ENCODE peak calls at places on chromosomes 1 and 21, in four cellular contexts. L is astrocyte of the spinal cord, R is body of pancreas, N is HFF-Myc. P is an unnamed sample.

GRCh38 chr1:241591317-241591716 is 48.9 kb downstream of the CHML start:
- DNase-seq in N (no peak), L (peak), R (no peak), P (no peak)

GRCh38 chr1:6205849-6206845 is at the start of gene RNF207:
- DNase-seq in N (no peak), L (peak), R (peak), P (no peak)

GRCh38 chr1:193104496-193104905 is 713 bp downstream of the GLRX2 start:
- DNase-seq in R (peak), N (peak), L (no peak), P (peak)

GRCh38 chr1:12527564-12527963 is 90.4 kb downstream of the DHRS3 start:
- DNase-seq in N (no peak), R (peak), L (no peak), P (no peak)

GRCh38 chr1:9201421-9202239 is 32.9 kb upstream of the H6PD start:
- DNase-seq in N (no peak), L (peak), R (peak), P (no peak)

GRCh38 chr1:226082587-226082917 is 20.0 kb downstream of the H3-3A start:
- DNase-seq in N (no peak), L (no peak), R (no peak), P (no peak)

GRCh38 chr1:78176448-78176847 is 130.7 kb downstream of the GIPC2 start:
- DNase-seq in R (peak), N (peak), L (peak), P (no peak)

GRCh38 chr1:58741689-58742553 is 41.9 kb downstream of the JUN start:
- DNase-seq in L (no peak), R (no peak), N (no peak), P (no peak)

GRCh38 chr1:67367370-67368345 is 60.0 kb downstream of the IL12RB2 start:
- DNase-seq in R (peak), N (peak), L (peak), P (no peak)

GRCh38 chr1:41152622-41153044 is 89.5 kb downstream of the SCMH1 start:
- DNase-seq in L (peak), N (no peak), R (peak), P (no peak)

GRCh38 chr1:210600421-210601195 is 271.9 kb downstream of the HHAT start:
- DNase-seq in N (no peak), R (no peak), L (peak), P (no peak)

GRCh38 chr1:34982820-34983376 is 2.2 kb downstream of the TMEM35B start:
- DNase-seq in N (no peak), L (no peak), R (no peak), P (no peak)

GRCh38 chr1:150020711-150021110 is 10.2 kb upstream of the OTUD7B start:
- DNase-seq in R (no peak), N (no peak), L (no peak), P (no peak)

GRCh38 chr1:162003825-162004205 is 19.9 kb downstream of the OLFML2B start:
- DNase-seq in R (peak), L (peak), N (peak), P (no peak)

GRCh38 chr1:89516055-89516454 is 8.6 kb upstream of the LRRC8B start:
- DNase-seq in N (peak), L (peak), R (no peak), P (no peak)

GRCh38 chr21:32653326-32653901 is 41.2 kb upstream of the CFAP298 start:
- DNase-seq in L (peak), N (no peak), R (peak), P (no peak)

GRCh38 chr1:71753746-71754145 is 528.6 kb downstream of the NEGR1 start:
- DNase-seq in N (no peak), L (no peak), R (no peak), P (no peak)

GRCh38 chr1:44842763-44843655 is at the start of gene PTCH2:
- DNase-seq in L (peak), R (peak), N (peak), P (peak)

GRCh38 chr1:4178501-4178900 is 278.4 kb upstream of the C1orf174 start:
- DNase-seq in R (no peak), N (no peak), L (no peak), P (peak)

GRCh38 chr1:228038387-228039005 is 31.7 kb downstream of the WNT3A start:
- DNase-seq in N (no peak), R (no peak), L (no peak), P (peak)

GRCh38 chr1:78275906-78276690 is 214.7 kb upstream of the PTGFR start:
- DNase-seq in R (no peak), L (peak), N (no peak), P (no peak)

DNA sequence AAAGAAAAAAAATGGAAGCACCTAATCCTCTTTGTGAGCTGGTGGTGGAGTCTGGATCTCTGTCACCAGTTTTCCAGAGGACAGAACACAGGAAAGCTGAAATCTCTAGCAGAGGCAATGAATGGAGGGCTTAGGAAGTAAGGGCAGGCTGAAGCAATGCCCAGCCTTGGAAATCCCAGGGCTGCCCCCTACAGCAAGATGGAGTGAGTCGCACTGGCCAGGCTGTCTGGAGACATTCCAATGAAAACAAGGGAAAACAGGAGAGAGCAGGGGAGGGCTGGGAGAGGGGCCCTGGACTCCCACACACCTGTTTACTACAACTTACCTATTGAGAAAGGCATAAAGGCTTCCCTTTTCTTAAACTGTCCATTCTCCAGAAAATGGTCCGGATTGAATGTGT is 25.9 kb downstream of the CYP2J2 start:
- DNase-seq in N (no peak), L (no peak), R (no peak), P (no peak)
- TF ChIP-seq CTCF in N (no peak), L (no peak), R (no peak), P (no peak)

DNA sequence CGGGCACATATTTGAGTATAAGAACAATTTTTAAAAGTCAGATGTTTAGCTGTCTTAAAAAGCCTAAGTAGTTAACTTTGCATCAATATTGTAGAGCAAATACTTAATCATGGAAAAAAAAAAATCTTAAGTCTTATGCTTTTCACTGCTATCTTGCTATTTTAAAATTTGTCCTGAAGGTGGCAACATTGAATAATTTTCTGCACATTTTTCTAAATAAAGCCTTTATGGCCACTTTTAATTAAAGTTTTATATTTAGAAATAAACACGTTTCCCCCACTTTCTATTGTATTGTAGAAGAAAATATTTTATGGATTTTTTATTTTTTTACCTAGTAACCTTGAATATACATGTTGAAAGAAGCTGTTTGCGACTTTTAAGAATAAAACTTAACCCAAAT is 198.8 kb downstream of the AMY1C start:
- DNase-seq in L (no peak), N (no peak), R (no peak), P (no peak)
- TF ChIP-seq CTCF in L (no peak), N (no peak), R (peak), P (peak)

GRCh38 chr21:41932576-41933258 is 21.1 kb downstream of the C2CD2 start:
- DNase-seq in N (no peak), L (no peak), R (no peak), P (no peak)
- TF ChIP-seq CTCF in N (no peak), L (no peak), R (no peak), P (no peak)

GRCh38 chr1:155304558-155305063 is 3.4 kb upstream of the PKLR start:
- DNase-seq in L (no peak), R (no peak), N (no peak), P (no peak)

GRCh38 chr1:155305881-155306391 is 2.7 kb upstream of the FDPS start:
- DNase-seq in L (no peak), R (peak), N (no peak), P (no peak)

GRCh38 chr1:155309423-155310021 is 856 bp downstream of the FDPS start:
- DNase-seq in N (no peak), R (peak), L (peak), P (no peak)

GRCh38 chr1:155308493-155309422 is at the start of gene FDPS:
- DNase-seq in L (peak), N (peak), R (peak), P (peak)

DNA sequence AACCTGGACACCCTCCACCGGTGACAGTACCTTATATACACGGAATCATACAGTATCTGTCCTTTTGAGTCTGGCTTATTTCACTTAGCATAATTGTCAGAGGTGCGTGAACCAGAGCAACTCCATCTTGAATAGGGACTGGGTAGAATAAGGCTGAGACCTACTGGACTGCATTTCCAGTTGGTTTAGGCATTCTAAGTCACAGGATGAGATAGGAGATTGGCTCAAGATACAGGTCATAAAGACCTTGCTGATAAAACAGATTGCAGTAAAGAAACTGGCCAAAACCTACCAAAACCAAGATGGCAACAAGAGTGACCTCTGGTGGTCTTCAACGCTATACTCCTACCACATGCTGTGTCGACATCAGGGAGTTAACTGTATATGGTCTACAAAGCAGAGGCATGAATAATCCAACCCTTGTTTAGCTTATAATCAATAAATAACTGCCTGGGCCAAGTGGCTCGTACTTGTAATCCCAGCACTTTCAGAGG is 1.4 kb upstream of the FDPS start:
- DNase-seq in L (peak), R (peak), N (no peak), P (no peak)
- TF ChIP-seq CTCF in L (peak), R (peak), N (peak), P (peak)

DNA sequence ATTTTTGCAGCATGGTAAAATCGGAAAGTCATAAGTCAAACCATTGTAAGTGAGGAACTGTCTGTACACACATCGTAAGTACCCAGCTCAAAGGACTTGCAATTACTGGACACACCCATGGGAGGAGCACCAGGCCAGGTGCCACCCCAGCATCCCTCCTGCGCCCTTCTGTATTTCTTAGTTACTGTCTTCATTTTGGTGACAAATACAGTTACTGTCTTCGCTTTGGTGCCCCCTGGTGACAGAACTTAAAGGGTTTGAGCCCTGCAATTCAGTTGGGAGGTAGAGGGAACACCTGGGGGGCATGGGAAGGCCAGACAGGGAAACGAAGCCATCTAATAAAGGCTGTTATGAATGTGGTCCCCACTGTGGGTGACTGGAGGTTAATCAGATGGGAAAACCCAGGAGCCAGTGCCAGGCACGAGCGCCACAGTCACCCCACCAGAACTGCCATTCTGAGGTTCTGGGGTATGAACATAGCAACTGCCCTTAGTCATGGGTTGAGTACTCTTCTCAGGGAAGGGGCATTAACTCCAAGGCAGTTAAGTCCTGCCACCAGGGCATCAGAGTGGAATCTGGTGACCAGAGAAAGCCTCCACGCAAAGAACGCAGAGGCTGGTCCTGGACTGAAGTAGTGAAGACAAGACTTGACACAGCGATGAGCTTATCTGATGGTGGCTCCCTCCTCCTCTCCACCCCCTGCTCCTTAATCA is 612.9 kb downstream of the PTPRU start:
- DNase-seq in N (peak), L (peak), R (peak), P (peak)
- TF ChIP-seq CTCF in N (peak), L (peak), R (no peak), P (peak)

P was measured in osteocyte.